ENCODE peak calls at places on chromosomes 6 and 20, in seven cellular contexts. One of them, this sample, is unnamed.

GRCh38 chr6:166269301-166270039 is 38.7 kb downstream of the PRR18 start:
- DNase-seq in heart left ventricle: no peak
- DNase-seq in prostate gland: no peak
- DNase-seq in lower leg skin: no peak
- DNase-seq in breast epithelium: no peak
- DNase-seq in uterus: no peak
- DNase-seq in IMR-90: no peak
- DNase-seq in this sample: no peak

GRCh38 chr6:142644866-142645265 is 300.1 kb downstream of the HIVEP2 start:
- DNase-seq in heart left ventricle: no peak
- DNase-seq in prostate gland: no peak
- DNase-seq in lower leg skin: no peak
- DNase-seq in breast epithelium: no peak
- DNase-seq in uterus: no peak
- DNase-seq in IMR-90: no peak
- DNase-seq in this sample: no peak

GRCh38 chr20:17634666-17635319 is 47.2 kb downstream of the RRBP1 start:
- DNase-seq in heart left ventricle: peak
- DNase-seq in prostate gland: no peak
- DNase-seq in lower leg skin: no peak
- DNase-seq in breast epithelium: no peak
- DNase-seq in uterus: peak
- DNase-seq in IMR-90: no peak
- DNase-seq in this sample: no peak

GRCh38 chr20:38094373-38094775 is 60.8 kb downstream of the RPRD1B start:
- DNase-seq in heart left ventricle: peak
- DNase-seq in prostate gland: no peak
- DNase-seq in lower leg skin: no peak
- DNase-seq in breast epithelium: no peak
- DNase-seq in uterus: peak
- DNase-seq in IMR-90: peak
- DNase-seq in this sample: peak

GRCh38 chr6:12751694-12752304 is 35.2 kb downstream of the PHACTR1 start:
- DNase-seq in heart left ventricle: peak
- DNase-seq in prostate gland: peak
- DNase-seq in lower leg skin: no peak
- DNase-seq in breast epithelium: peak
- DNase-seq in uterus: no peak
- DNase-seq in IMR-90: peak
- DNase-seq in this sample: peak

GRCh38 chr6:88983532-88983931 is 20.1 kb upstream of the RNGTT start:
- DNase-seq in heart left ventricle: no peak
- DNase-seq in prostate gland: no peak
- DNase-seq in lower leg skin: no peak
- DNase-seq in breast epithelium: no peak
- DNase-seq in uterus: no peak
- DNase-seq in IMR-90: peak
- DNase-seq in this sample: peak

GRCh38 chr6:36131517-36132220 is 1.4 kb downstream of the MAPK13 start:
- DNase-seq in heart left ventricle: no peak
- DNase-seq in prostate gland: no peak
- DNase-seq in lower leg skin: peak
- DNase-seq in breast epithelium: no peak
- DNase-seq in uterus: peak
- DNase-seq in IMR-90: peak
- DNase-seq in this sample: peak

GRCh38 chr20:44528309-44528708 is 6.4 kb upstream of the SERINC3 start:
- DNase-seq in heart left ventricle: no peak
- DNase-seq in prostate gland: no peak
- DNase-seq in lower leg skin: no peak
- DNase-seq in breast epithelium: no peak
- DNase-seq in uterus: no peak
- DNase-seq in IMR-90: no peak
- DNase-seq in this sample: no peak

GRCh38 chr6:35258858-35259193 is 709 bp upstream of the ZNF76 start:
- DNase-seq in heart left ventricle: no peak
- DNase-seq in prostate gland: no peak
- DNase-seq in lower leg skin: no peak
- DNase-seq in breast epithelium: no peak
- DNase-seq in uterus: no peak
- DNase-seq in IMR-90: peak
- DNase-seq in this sample: no peak

GRCh38 chr6:163955752-163956151 is 541.2 kb downstream of the QKI start:
- DNase-seq in heart left ventricle: no peak
- DNase-seq in prostate gland: no peak
- DNase-seq in lower leg skin: no peak
- DNase-seq in breast epithelium: no peak
- DNase-seq in uterus: no peak
- DNase-seq in IMR-90: no peak
- DNase-seq in this sample: no peak

GRCh38 chr20:58019027-58019849 is 209.2 kb downstream of the ANKRD60 start:
- DNase-seq in heart left ventricle: no peak
- DNase-seq in prostate gland: no peak
- DNase-seq in lower leg skin: peak
- DNase-seq in breast epithelium: no peak
- DNase-seq in uterus: no peak
- DNase-seq in IMR-90: peak
- DNase-seq in this sample: no peak

GRCh38 chr20:53568351-53568750 is 25.3 kb downstream of the ZNF217 start:
- DNase-seq in heart left ventricle: no peak
- DNase-seq in prostate gland: no peak
- DNase-seq in lower leg skin: peak
- DNase-seq in breast epithelium: peak
- DNase-seq in uterus: no peak
- DNase-seq in IMR-90: no peak
- DNase-seq in this sample: no peak

GRCh38 chr6:33995046-33995872 is 150.6 kb downstream of the GRM4 start:
- DNase-seq in heart left ventricle: no peak
- DNase-seq in prostate gland: no peak
- DNase-seq in lower leg skin: peak
- DNase-seq in breast epithelium: peak
- DNase-seq in uterus: no peak
- DNase-seq in IMR-90: no peak
- DNase-seq in this sample: peak

GRCh38 chr6:5671604-5672559 is 334.8 kb downstream of the NRN1 start:
- DNase-seq in heart left ventricle: no peak
- DNase-seq in prostate gland: no peak
- DNase-seq in lower leg skin: no peak
- DNase-seq in breast epithelium: no peak
- DNase-seq in uterus: no peak
- DNase-seq in IMR-90: no peak
- DNase-seq in this sample: no peak

GRCh38 chr6:43948527-43949450 is 178.5 kb downstream of the MRPL14 start:
- DNase-seq in heart left ventricle: no peak
- DNase-seq in prostate gland: no peak
- DNase-seq in lower leg skin: no peak
- DNase-seq in breast epithelium: no peak
- DNase-seq in uterus: no peak
- DNase-seq in IMR-90: peak
- DNase-seq in this sample: no peak

GRCh38 chr6:157693867-157694266 is 129.2 kb upstream of the SNX9 start:
- DNase-seq in heart left ventricle: peak
- DNase-seq in prostate gland: no peak
- DNase-seq in lower leg skin: no peak
- DNase-seq in breast epithelium: no peak
- DNase-seq in uterus: no peak
- DNase-seq in IMR-90: no peak
- DNase-seq in this sample: no peak

GRCh38 chr6:83685481-83685880 is 23.4 kb downstream of the SNAP91 start:
- DNase-seq in heart left ventricle: no peak
- DNase-seq in prostate gland: no peak
- DNase-seq in lower leg skin: no peak
- DNase-seq in breast epithelium: no peak
- DNase-seq in uterus: no peak
- DNase-seq in IMR-90: no peak
- DNase-seq in this sample: no peak

GRCh38 chr20:57619053-57619831 is 984 bp downstream of the ZBP1 start:
- DNase-seq in heart left ventricle: peak
- DNase-seq in prostate gland: no peak
- DNase-seq in lower leg skin: peak
- DNase-seq in breast epithelium: no peak
- DNase-seq in uterus: no peak
- DNase-seq in IMR-90: no peak
- DNase-seq in this sample: no peak

GRCh38 chr20:15882553-15882952 is 690.7 kb downstream of the KIF16B start:
- DNase-seq in heart left ventricle: no peak
- DNase-seq in prostate gland: no peak
- DNase-seq in lower leg skin: no peak
- DNase-seq in breast epithelium: no peak
- DNase-seq in uterus: no peak
- DNase-seq in IMR-90: no peak
- DNase-seq in this sample: no peak

GRCh38 chr20:36308986-36309385 is 2.8 kb downstream of the DLGAP4 start:
- DNase-seq in heart left ventricle: no peak
- DNase-seq in prostate gland: no peak
- DNase-seq in lower leg skin: peak
- DNase-seq in breast epithelium: no peak
- DNase-seq in uterus: no peak
- DNase-seq in IMR-90: no peak
- DNase-seq in this sample: no peak

GRCh38 chr6:147651249-147652063 is 143.0 kb downstream of the SAMD5 start:
- DNase-seq in heart left ventricle: peak
- DNase-seq in prostate gland: no peak
- DNase-seq in lower leg skin: no peak
- DNase-seq in breast epithelium: no peak
- DNase-seq in uterus: no peak
- DNase-seq in IMR-90: peak
- DNase-seq in this sample: peak

GRCh38 chr6:1872649-1873131 is 263.0 kb downstream of the FOXC1 start:
- DNase-seq in heart left ventricle: peak
- DNase-seq in prostate gland: no peak
- DNase-seq in lower leg skin: no peak
- DNase-seq in breast epithelium: no peak
- DNase-seq in uterus: no peak
- DNase-seq in IMR-90: peak
- DNase-seq in this sample: peak

GRCh38 chr20:327041-327945 is 1.9 kb downstream of the SOX12 start:
- DNase-seq in heart left ventricle: peak
- DNase-seq in prostate gland: peak
- DNase-seq in lower leg skin: peak
- DNase-seq in breast epithelium: peak
- DNase-seq in uterus: peak
- DNase-seq in IMR-90: peak
- DNase-seq in this sample: peak

GRCh38 chr20:5353624-5354496 is 37.1 kb upstream of the PROKR2 start:
- DNase-seq in heart left ventricle: no peak
- DNase-seq in prostate gland: no peak
- DNase-seq in lower leg skin: no peak
- DNase-seq in breast epithelium: no peak
- DNase-seq in uterus: no peak
- DNase-seq in IMR-90: peak
- DNase-seq in this sample: no peak

GRCh38 chr6:143060806-143061596 is at the start of gene AIG1:
- DNase-seq in heart left ventricle: no peak
- DNase-seq in prostate gland: no peak
- DNase-seq in lower leg skin: peak
- DNase-seq in breast epithelium: peak
- DNase-seq in uterus: peak
- DNase-seq in IMR-90: no peak
- DNase-seq in this sample: peak

GRCh38 chr6:95846652-95847051 is 169.1 kb upstream of the FUT9 start:
- DNase-seq in heart left ventricle: peak
- DNase-seq in prostate gland: no peak
- DNase-seq in lower leg skin: no peak
- DNase-seq in breast epithelium: no peak
- DNase-seq in uterus: no peak
- DNase-seq in IMR-90: no peak
- DNase-seq in this sample: no peak

GRCh38 chr20:31951530-31952453 is at the start of gene PDRG1:
- DNase-seq in heart left ventricle: peak
- DNase-seq in prostate gland: peak
- DNase-seq in lower leg skin: peak
- DNase-seq in breast epithelium: peak
- DNase-seq in uterus: peak
- DNase-seq in IMR-90: peak
- DNase-seq in this sample: peak
- TF ChIP-seq POLR2A in heart left ventricle: peak
- TF ChIP-seq POLR2A in prostate gland: peak
- TF ChIP-seq POLR2A in lower leg skin: no peak
- TF ChIP-seq POLR2A in breast epithelium: no peak
- TF ChIP-seq POLR2A in uterus: peak
- TF ChIP-seq POLR2A in IMR-90: peak
- TF ChIP-seq POLR2A in this sample: peak

GRCh38 chr20:62302341-62303048 is at the start of gene ADRM1:
- DNase-seq in heart left ventricle: peak
- DNase-seq in prostate gland: peak
- DNase-seq in lower leg skin: peak
- DNase-seq in breast epithelium: peak
- DNase-seq in uterus: peak
- DNase-seq in IMR-90: peak
- DNase-seq in this sample: peak
- TF ChIP-seq POLR2A in heart left ventricle: peak
- TF ChIP-seq POLR2A in prostate gland: peak
- TF ChIP-seq POLR2A in lower leg skin: no peak
- TF ChIP-seq POLR2A in breast epithelium: peak
- TF ChIP-seq POLR2A in uterus: peak
- TF ChIP-seq POLR2A in IMR-90: peak
- TF ChIP-seq POLR2A in this sample: peak

GRCh38 chr6:7115452-7116223 is 7.9 kb downstream of the RREB1 start:
- DNase-seq in heart left ventricle: no peak
- DNase-seq in prostate gland: peak
- DNase-seq in lower leg skin: no peak
- DNase-seq in breast epithelium: no peak
- DNase-seq in uterus: peak
- DNase-seq in IMR-90: no peak
- DNase-seq in this sample: no peak
- TF ChIP-seq POLR2A in heart left ventricle: no peak
- TF ChIP-seq POLR2A in prostate gland: no peak
- TF ChIP-seq POLR2A in lower leg skin: no peak
- TF ChIP-seq POLR2A in breast epithelium: no peak
- TF ChIP-seq POLR2A in uterus: no peak
- TF ChIP-seq POLR2A in IMR-90: no peak
- TF ChIP-seq POLR2A in this sample: no peak

GRCh38 chr20:32483351-32484220 is 101.5 kb downstream of the NOL4L start:
- DNase-seq in heart left ventricle: peak
- DNase-seq in prostate gland: peak
- DNase-seq in lower leg skin: peak
- DNase-seq in breast epithelium: peak
- DNase-seq in uterus: no peak
- DNase-seq in IMR-90: peak
- DNase-seq in this sample: peak
- TF ChIP-seq POLR2A in heart left ventricle: no peak
- TF ChIP-seq POLR2A in prostate gland: peak
- TF ChIP-seq POLR2A in lower leg skin: no peak
- TF ChIP-seq POLR2A in breast epithelium: no peak
- TF ChIP-seq POLR2A in uterus: peak
- TF ChIP-seq POLR2A in IMR-90: peak
- TF ChIP-seq POLR2A in this sample: peak

This sample was measured in body of pancreas.